ENCODE peak calls at places on chromosomes 3 and 15, in four cellular contexts. One of them, this sample, is unnamed.

GRCh38 chr3:10602769-10603768 is 97.7 kb upstream of the ATP2B2 start:
- DNase-seq in transverse colon: no peak
- DNase-seq in stomach: no peak
- DNase-seq in upper lobe of right lung: no peak
- DNase-seq in this sample: no peak

GRCh38 chr3:169662215-169663070 is 1.1 kb downstream of the MECOM start:
- DNase-seq in upper lobe of right lung: peak; percentile 92
- DNase-seq in stomach: peak; percentile 79
- DNase-seq in transverse colon: peak; percentile 80
- DNase-seq in this sample: no peak

GRCh38 chr3:169268942-169269460 is 394.5 kb downstream of the MECOM start:
- DNase-seq in stomach: no peak
- DNase-seq in transverse colon: no peak
- DNase-seq in upper lobe of right lung: no peak
- DNase-seq in this sample: no peak

GRCh38 chr3:43423634-43424033 is 137.3 kb downstream of the SNRK start:
- DNase-seq in upper lobe of right lung: no peak
- DNase-seq in transverse colon: no peak
- DNase-seq in stomach: no peak
- DNase-seq in this sample: no peak

GRCh38 chr3:4994823-4995499 is 15.7 kb downstream of the BHLHE40 start:
- DNase-seq in upper lobe of right lung: no peak
- DNase-seq in transverse colon: no peak
- DNase-seq in stomach: peak; percentile 59
- DNase-seq in this sample: peak; percentile 62

GRCh38 chr3:26712211-26713026 is 89.8 kb downstream of the LRRC3B start:
- DNase-seq in upper lobe of right lung: no peak
- DNase-seq in transverse colon: no peak
- DNase-seq in stomach: no peak
- DNase-seq in this sample: no peak

GRCh38 chr15:67228286-67228685 is 26.2 kb downstream of the AAGAB start:
- DNase-seq in transverse colon: no peak
- DNase-seq in stomach: no peak
- DNase-seq in upper lobe of right lung: no peak
- DNase-seq in this sample: no peak

GRCh38 chr15:33021806-33022389 is 172.6 kb downstream of the FMN1 start:
- DNase-seq in stomach: no peak
- DNase-seq in transverse colon: no peak
- DNase-seq in upper lobe of right lung: no peak
- DNase-seq in this sample: no peak

GRCh38 chr3:31536417-31536991 is 3.8 kb downstream of the STT3B start:
- DNase-seq in stomach: no peak
- DNase-seq in transverse colon: no peak
- DNase-seq in upper lobe of right lung: no peak
- DNase-seq in this sample: no peak
- H3K4me3 ChIP-seq in stomach: no peak overlapping the region
- H3K4me3 ChIP-seq in transverse colon: no peak overlapping the region
- H3K4me3 ChIP-seq in upper lobe of right lung: peak overlapping the region; percentile 81
- H3K4me3 ChIP-seq in this sample: no peak overlapping the region

GRCh38 chr3:53841296-53841695 is 4.9 kb downstream of the CHDH start:
- DNase-seq in transverse colon: peak; percentile 57
- DNase-seq in upper lobe of right lung: no peak
- DNase-seq in stomach: peak; percentile 46
- DNase-seq in this sample: no peak
- TF ChIP-seq CTCF in transverse colon: no peak
- TF ChIP-seq CTCF in upper lobe of right lung: no peak
- TF ChIP-seq CTCF in stomach: no peak
- TF ChIP-seq CTCF in this sample: no peak

GRCh38 chr3:124177070-124177469 is 185.1 kb upstream of the ROPN1 start:
- DNase-seq in stomach: no peak
- DNase-seq in transverse colon: no peak
- DNase-seq in upper lobe of right lung: no peak
- DNase-seq in this sample: no peak
- H3K27me3 ChIP-seq in stomach: no peaks in the 10 kb centered on the region
- H3K27me3 ChIP-seq in transverse colon: no peaks in the 10 kb centered on the region
- H3K27me3 ChIP-seq in upper lobe of right lung: no peaks in the 10 kb centered on the region
- H3K27me3 ChIP-seq in this sample: no peaks in the 10 kb centered on the region

GRCh38 chr3:129046037-129046731 is 14.4 kb upstream of the GP9 start:
- DNase-seq in upper lobe of right lung: no peak
- DNase-seq in stomach: no peak
- DNase-seq in transverse colon: no peak
- DNase-seq in this sample: no peak
- H3K4me3 ChIP-seq in upper lobe of right lung: peak overlapping the region; percentile 20
- H3K4me3 ChIP-seq in stomach: peak overlapping the region; percentile 28
- H3K4me3 ChIP-seq in transverse colon: no peak overlapping the region
- H3K4me3 ChIP-seq in this sample: no peak overlapping the region